ENCODE peak calls at places on chromosomes 2 and 18, in seven cellular contexts. One of them, this sample, is unnamed.

GRCh38 chr2:219090900-219091299 is 30.2 kb upstream of the IHH start:
- DNase-seq in esophagus squamous epithelium: no peak
- DNase-seq in tibial artery: no peak
- DNase-seq in astrocyte: no peak
- DNase-seq in left lung: no peak
- DNase-seq in H1: no peak
- DNase-seq in heart left ventricle: no peak
- DNase-seq in this sample: no peak

GRCh38 chr2:239802101-239802649 is 223.0 kb downstream of the NDUFA10 start:
- DNase-seq in heart left ventricle: no peak
- DNase-seq in astrocyte: no peak
- DNase-seq in tibial artery: peak; percentile 44
- DNase-seq in left lung: no peak
- DNase-seq in H1: no peak
- DNase-seq in esophagus squamous epithelium: no peak
- DNase-seq in this sample: no peak

GRCh38 chr2:17191223-17191622 is 327.0 kb downstream of the RAD51AP2 start:
- DNase-seq in H1: no peak
- DNase-seq in tibial artery: no peak
- DNase-seq in astrocyte: no peak
- DNase-seq in esophagus squamous epithelium: no peak
- DNase-seq in left lung: no peak
- DNase-seq in heart left ventricle: no peak
- DNase-seq in this sample: no peak

GRCh38 chr2:207289295-207290018 is 123.7 kb upstream of the KLF7 start:
- DNase-seq in left lung: no peak
- DNase-seq in tibial artery: no peak
- DNase-seq in esophagus squamous epithelium: no peak
- DNase-seq in heart left ventricle: no peak
- DNase-seq in astrocyte: no peak
- DNase-seq in H1: no peak
- DNase-seq in this sample: no peak

GRCh38 chr18:77884454-77884853 is 634.8 kb downstream of the GALR1 start:
- DNase-seq in tibial artery: no peak
- DNase-seq in H1: no peak
- DNase-seq in astrocyte: no peak
- DNase-seq in heart left ventricle: no peak
- DNase-seq in esophagus squamous epithelium: no peak
- DNase-seq in left lung: no peak
- DNase-seq in this sample: no peak

GRCh38 chr2:102000012-102000411 is 8.3 kb downstream of the IL1R2 start:
- DNase-seq in astrocyte: no peak
- DNase-seq in tibial artery: no peak
- DNase-seq in left lung: no peak
- DNase-seq in H1: no peak
- DNase-seq in esophagus squamous epithelium: no peak
- DNase-seq in heart left ventricle: no peak
- DNase-seq in this sample: no peak

GRCh38 chr18:79047556-79048244 is 21.5 kb upstream of the ATP9B start:
- DNase-seq in astrocyte: no peak
- DNase-seq in esophagus squamous epithelium: no peak
- DNase-seq in left lung: no peak
- DNase-seq in tibial artery: no peak
- DNase-seq in heart left ventricle: no peak
- DNase-seq in H1: no peak
- DNase-seq in this sample: no peak

GRCh38 chr2:173749315-173749714 is 215.9 kb downstream of the SP3 start:
- DNase-seq in esophagus squamous epithelium: no peak
- DNase-seq in left lung: no peak
- DNase-seq in heart left ventricle: no peak
- DNase-seq in tibial artery: no peak
- DNase-seq in H1: no peak
- DNase-seq in astrocyte: peak; percentile 22
- DNase-seq in this sample: no peak

GRCh38 chr2:140580799-140581198 is 1550.0 kb downstream of the LRP1B start:
- DNase-seq in heart left ventricle: no peak
- DNase-seq in left lung: no peak
- DNase-seq in tibial artery: no peak
- DNase-seq in H1: no peak
- DNase-seq in esophagus squamous epithelium: no peak
- DNase-seq in astrocyte: no peak
- DNase-seq in this sample: no peak

GRCh38 chr2:219398721-219399333 is 11.1 kb upstream of the DNPEP start:
- DNase-seq in tibial artery: no peak
- DNase-seq in esophagus squamous epithelium: no peak
- DNase-seq in left lung: no peak
- DNase-seq in H1: no peak
- DNase-seq in heart left ventricle: no peak
- DNase-seq in astrocyte: no peak
- DNase-seq in this sample: no peak

GRCh38 chr2:127559454-127559853 is 24.0 kb downstream of the MYO7B start:
- DNase-seq in H1: no peak
- DNase-seq in left lung: no peak
- DNase-seq in tibial artery: peak; percentile 46
- DNase-seq in heart left ventricle: no peak
- DNase-seq in esophagus squamous epithelium: no peak
- DNase-seq in astrocyte: no peak
- DNase-seq in this sample: no peak

GRCh38 chr2:227471924-227472264 is at the start of gene AGFG1:
- DNase-seq in astrocyte: no peak
- DNase-seq in esophagus squamous epithelium: peak; percentile 36
- DNase-seq in left lung: peak; percentile 89
- DNase-seq in tibial artery: peak; percentile 89
- DNase-seq in H1: no peak
- DNase-seq in heart left ventricle: peak; percentile 84
- DNase-seq in this sample: peak; percentile 86

GRCh38 chr2:181252248-181253148 is 204.7 kb upstream of the ITGA4 start:
- DNase-seq in astrocyte: no peak
- DNase-seq in heart left ventricle: no peak
- DNase-seq in esophagus squamous epithelium: no peak
- DNase-seq in H1: no peak
- DNase-seq in tibial artery: no peak
- DNase-seq in left lung: no peak
- DNase-seq in this sample: no peak

GRCh38 chr2:64847930-64848329 is 141.3 kb upstream of the SLC1A4 start:
- DNase-seq in esophagus squamous epithelium: no peak
- DNase-seq in heart left ventricle: no peak
- DNase-seq in tibial artery: no peak
- DNase-seq in left lung: no peak
- DNase-seq in astrocyte: no peak
- DNase-seq in H1: no peak
- DNase-seq in this sample: no peak

GRCh38 chr2:37005118-37005868 is 39.0 kb upstream of the STRN start:
- DNase-seq in heart left ventricle: no peak
- DNase-seq in H1: peak; percentile 2
- DNase-seq in astrocyte: no peak
- DNase-seq in esophagus squamous epithelium: no peak
- DNase-seq in tibial artery: no peak
- DNase-seq in left lung: no peak
- DNase-seq in this sample: peak; percentile 11

GRCh38 chr18:8397034-8397433 is 212.2 kb upstream of the RAB12 start:
- DNase-seq in heart left ventricle: no peak
- DNase-seq in H1: no peak
- DNase-seq in esophagus squamous epithelium: no peak
- DNase-seq in left lung: no peak
- DNase-seq in astrocyte: no peak
- DNase-seq in tibial artery: no peak
- DNase-seq in this sample: no peak

GRCh38 chr2:166229678-166230023 is 101.8 kb upstream of the SCN1A start:
- DNase-seq in H1: no peak
- DNase-seq in heart left ventricle: no peak
- DNase-seq in tibial artery: no peak
- DNase-seq in left lung: no peak
- DNase-seq in esophagus squamous epithelium: no peak
- DNase-seq in astrocyte: no peak
- DNase-seq in this sample: no peak

GRCh38 chr2:14520385-14520945 is 112.1 kb upstream of the LRATD1 start:
- DNase-seq in left lung: no peak
- DNase-seq in esophagus squamous epithelium: no peak
- DNase-seq in tibial artery: no peak
- DNase-seq in H1: no peak
- DNase-seq in heart left ventricle: no peak
- DNase-seq in astrocyte: no peak
- DNase-seq in this sample: no peak

GRCh38 chr2:241279413-241279812 is 36.1 kb downstream of the HDLBP start:
- DNase-seq in left lung: no peak
- DNase-seq in H1: no peak
- DNase-seq in tibial artery: no peak
- DNase-seq in esophagus squamous epithelium: no peak
- DNase-seq in astrocyte: no peak
- DNase-seq in heart left ventricle: no peak
- DNase-seq in this sample: no peak

GRCh38 chr2:27356056-27356381 is 545 bp downstream of the GTF3C2 start:
- DNase-seq in left lung: peak; percentile 72
- DNase-seq in H1: no peak
- DNase-seq in heart left ventricle: peak; percentile 34
- DNase-seq in tibial artery: peak; percentile 74
- DNase-seq in astrocyte: peak; percentile 47
- DNase-seq in esophagus squamous epithelium: no peak
- DNase-seq in this sample: no peak

GRCh38 chr2:202883987-202884675 is 12.6 kb upstream of the ICA1L start:
- DNase-seq in left lung: no peak
- DNase-seq in astrocyte: peak; percentile 48
- DNase-seq in heart left ventricle: no peak
- DNase-seq in H1: no peak
- DNase-seq in esophagus squamous epithelium: no peak
- DNase-seq in tibial artery: no peak
- DNase-seq in this sample: no peak

GRCh38 chr2:100940766-100941645 is 61.1 kb upstream of the RPL31 start:
- DNase-seq in esophagus squamous epithelium: no peak
- DNase-seq in tibial artery: no peak
- DNase-seq in H1: no peak
- DNase-seq in left lung: no peak
- DNase-seq in heart left ventricle: no peak
- DNase-seq in astrocyte: no peak
- DNase-seq in this sample: no peak

GRCh38 chr18:9475643-9476580 is 599 bp downstream of the RALBP1 start:
- DNase-seq in esophagus squamous epithelium: no peak
- DNase-seq in heart left ventricle: no peak
- DNase-seq in tibial artery: no peak
- DNase-seq in left lung: no peak
- DNase-seq in astrocyte: peak; percentile 20
- DNase-seq in H1: no peak
- DNase-seq in this sample: peak; percentile 72

GRCh38 chr2:100554788-100555407 is 7.9 kb upstream of the PDCL3 start:
- DNase-seq in left lung: peak; percentile 57
- DNase-seq in tibial artery: no peak
- DNase-seq in heart left ventricle: no peak
- DNase-seq in astrocyte: no peak
- DNase-seq in esophagus squamous epithelium: no peak
- DNase-seq in H1: no peak
- DNase-seq in this sample: peak; percentile 15

DNA sequence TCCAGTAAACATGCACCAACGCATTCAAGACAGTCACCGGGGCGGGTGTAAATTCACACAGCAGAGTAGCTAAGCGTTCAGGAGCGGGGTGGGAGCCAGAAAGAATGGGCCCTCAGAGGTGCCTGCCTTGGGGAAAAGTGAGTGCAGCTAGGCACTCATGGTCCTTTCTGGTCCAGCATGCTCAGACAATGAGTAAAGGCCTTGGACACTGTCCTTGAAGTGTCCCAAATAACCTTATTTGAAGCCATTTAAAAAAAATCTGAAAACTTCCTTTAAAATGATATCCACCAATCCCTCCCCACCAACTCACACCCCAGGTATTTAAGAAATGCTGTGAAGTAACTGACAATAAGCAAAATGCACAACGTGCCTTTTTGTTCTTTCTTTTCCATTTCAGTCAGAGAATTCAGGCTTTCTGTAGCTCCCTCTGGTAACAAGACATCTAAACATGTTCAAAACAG is 445.0 kb upstream of the SPRED2 start:
- DNase-seq in esophagus squamous epithelium: no peak
- DNase-seq in left lung: no peak
- DNase-seq in heart left ventricle: no peak
- DNase-seq in tibial artery: no peak
- DNase-seq in astrocyte: no peak
- DNase-seq in H1: no peak
- DNase-seq in this sample: no peak
- H3K27ac ChIP-seq in esophagus squamous epithelium: no peak overlapping the region
- H3K27ac ChIP-seq in left lung: no peak overlapping the region
- H3K27ac ChIP-seq in heart left ventricle: no peak overlapping the region
- H3K27ac ChIP-seq in tibial artery: no peak overlapping the region
- H3K27ac ChIP-seq in astrocyte: peak overlapping the region; percentile 52
- H3K27ac ChIP-seq in H1: no peak overlapping the region
- H3K27ac ChIP-seq in this sample: no peak overlapping the region

DNA sequence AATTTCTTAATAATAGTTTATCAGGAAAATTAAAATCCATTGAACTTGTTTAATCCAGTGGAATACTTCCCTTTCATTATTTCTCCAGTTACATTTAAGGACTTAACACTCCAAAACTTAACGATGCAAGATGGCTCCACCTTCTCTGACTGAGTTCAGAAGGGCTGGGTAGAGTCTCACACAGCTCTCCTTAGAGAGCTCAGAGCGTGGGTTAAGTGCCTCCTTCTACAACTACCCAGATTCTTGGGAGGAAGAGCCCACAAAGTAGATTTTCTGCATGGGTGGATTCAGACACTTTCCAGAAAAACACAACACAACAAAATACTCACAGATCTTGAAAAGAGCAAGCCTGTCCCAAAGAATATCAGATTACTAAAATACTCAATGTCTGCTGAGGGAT is 130.6 kb downstream of the THADA start:
- DNase-seq in heart left ventricle: no peak
- DNase-seq in H1: no peak
- DNase-seq in tibial artery: no peak
- DNase-seq in esophagus squamous epithelium: no peak
- DNase-seq in left lung: no peak
- DNase-seq in astrocyte: no peak
- DNase-seq in this sample: no peak
- H3K4me1 ChIP-seq in heart left ventricle: no peaks in the 10 kb centered on the region
- H3K4me1 ChIP-seq in H1: no peaks in the 10 kb centered on the region
- H3K4me1 ChIP-seq in tibial artery: peaks cover 70% of the 10 kb centered on the region
- H3K4me1 ChIP-seq in esophagus squamous epithelium: peaks cover 31% of the 10 kb centered on the region
- H3K4me1 ChIP-seq in left lung: peaks cover 42% of the 10 kb centered on the region
- H3K4me1 ChIP-seq in astrocyte: peaks cover 36% of the 10 kb centered on the region
- H3K4me1 ChIP-seq in this sample: no peaks in the 10 kb centered on the region

GRCh38 chr2:126059379-126059778 is 596.6 kb upstream of the GYPC start:
- DNase-seq in astrocyte: no peak
- DNase-seq in esophagus squamous epithelium: no peak
- DNase-seq in left lung: no peak
- DNase-seq in H1: no peak
- DNase-seq in tibial artery: no peak
- DNase-seq in heart left ventricle: no peak
- DNase-seq in this sample: no peak
- H3K27ac ChIP-seq in astrocyte: no peak overlapping the region
- H3K27ac ChIP-seq in esophagus squamous epithelium: no peak overlapping the region
- H3K27ac ChIP-seq in left lung: no peak overlapping the region
- H3K27ac ChIP-seq in H1: peak overlapping the region; percentile 39
- H3K27ac ChIP-seq in tibial artery: no peak overlapping the region
- H3K27ac ChIP-seq in heart left ventricle: no peak overlapping the region
- H3K27ac ChIP-seq in this sample: no peak overlapping the region

DNA sequence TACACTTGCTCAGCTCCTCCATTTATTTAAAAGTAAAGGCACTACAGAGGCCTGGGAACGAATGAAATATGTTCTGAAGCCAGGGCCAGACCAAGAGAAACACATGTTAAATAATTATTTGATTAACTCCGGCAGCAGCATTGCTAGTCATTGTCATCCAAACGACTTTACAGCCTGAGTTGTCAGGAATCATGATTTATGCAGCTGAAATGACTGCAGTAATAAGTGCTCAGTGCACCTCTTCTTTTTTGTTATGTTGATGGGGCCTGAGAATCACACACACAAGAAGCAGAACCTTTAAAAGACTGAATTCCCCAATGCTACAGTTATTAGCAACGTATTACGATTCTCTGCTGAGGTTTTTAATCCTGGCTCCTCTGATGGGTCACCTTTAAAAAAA is 58.9 kb downstream of the EPHA4 start:
- DNase-seq in tibial artery: no peak
- DNase-seq in left lung: no peak
- DNase-seq in astrocyte: no peak
- DNase-seq in H1: no peak
- DNase-seq in esophagus squamous epithelium: no peak
- DNase-seq in heart left ventricle: no peak
- DNase-seq in this sample: no peak
- H3K4me1 ChIP-seq in tibial artery: peaks cover 7% of the 10 kb centered on the region
- H3K4me1 ChIP-seq in left lung: peaks cover 16% of the 10 kb centered on the region
- H3K4me1 ChIP-seq in astrocyte: peaks cover 16% of the 10 kb centered on the region
- H3K4me1 ChIP-seq in H1: peaks cover 3% of the 10 kb centered on the region
- H3K4me1 ChIP-seq in esophagus squamous epithelium: no peaks in the 10 kb centered on the region
- H3K4me1 ChIP-seq in heart left ventricle: peaks cover 11% of the 10 kb centered on the region
- H3K4me1 ChIP-seq in this sample: peaks cover 18% of the 10 kb centered on the region

This sample was measured in CD8-positive, alpha-beta memory T cell.